ENCODE peak calls at places on chromosome 16, in four cellular contexts. One of them, this sample, is unnamed.

GRCh38 chr16:15950167-15950854 is 895 bp downstream of the ABCC1 start:
- DNase-seq in transverse colon: peak; percentile 36
- DNase-seq in kidney: no peak
- DNase-seq in AG10803: peak; percentile 63
- DNase-seq in this sample: peak; percentile 44

GRCh38 chr16:28478511-28479180 is 6.5 kb upstream of the NPIPB7 start:
- DNase-seq in transverse colon: no peak
- DNase-seq in kidney: peak; percentile 64
- DNase-seq in AG10803: no peak
- DNase-seq in this sample: no peak

GRCh38 chr16:18853694-18854093 is 52.3 kb upstream of the ARL6IP1 start:
- DNase-seq in transverse colon: no peak
- DNase-seq in kidney: no peak
- DNase-seq in AG10803: peak; percentile 32
- DNase-seq in this sample: no peak

GRCh38 chr16:711548-712320 is 3.2 kb upstream of the METRN start:
- DNase-seq in transverse colon: peak; percentile 85
- DNase-seq in kidney: peak; percentile 93
- DNase-seq in AG10803: peak; percentile 52
- DNase-seq in this sample: peak; percentile 50

GRCh38 chr16:30805370-30806169 is 18.6 kb upstream of the ZNF629 start:
- DNase-seq in transverse colon: peak; percentile 90
- DNase-seq in kidney: peak; percentile 96
- DNase-seq in AG10803: peak; percentile 81
- DNase-seq in this sample: peak; percentile 79

GRCh38 chr16:59604331-59604730 is 870.2 kb upstream of the GOT2 start:
- DNase-seq in transverse colon: no peak
- DNase-seq in kidney: no peak
- DNase-seq in AG10803: peak; percentile 59
- DNase-seq in this sample: no peak

GRCh38 chr16:87259431-87259830 is 57.8 kb downstream of the C16orf95 start:
- DNase-seq in transverse colon: no peak
- DNase-seq in kidney: no peak
- DNase-seq in AG10803: no peak
- DNase-seq in this sample: no peak

GRCh38 chr16:29943846-29944669 is 17.8 kb upstream of the TMEM219 start:
- DNase-seq in transverse colon: peak; percentile 79
- DNase-seq in kidney: no peak
- DNase-seq in AG10803: peak; percentile 98
- DNase-seq in this sample: peak; percentile 98

GRCh38 chr16:15427648-15428239 is 6.6 kb upstream of the BMERB1 start:
- DNase-seq in transverse colon: peak; percentile 55
- DNase-seq in kidney: peak; percentile 86
- DNase-seq in AG10803: peak; percentile 84
- DNase-seq in this sample: peak; percentile 82

GRCh38 chr16:66275795-66276428 is 90.6 kb upstream of the CDH5 start:
- DNase-seq in transverse colon: peak; percentile 49
- DNase-seq in kidney: no peak
- DNase-seq in AG10803: peak; percentile 71
- DNase-seq in this sample: peak; percentile 77

GRCh38 chr16:66273036-66273435 is 93.5 kb upstream of the CDH5 start:
- DNase-seq in transverse colon: no peak
- DNase-seq in kidney: no peak
- DNase-seq in AG10803: no peak
- DNase-seq in this sample: no peak

GRCh38 chr16:66272461-66272860 is 94.0 kb upstream of the CDH5 start:
- DNase-seq in transverse colon: no peak
- DNase-seq in kidney: no peak
- DNase-seq in AG10803: no peak
- DNase-seq in this sample: no peak

GRCh38 chr16:66274335-66275110 is 92.0 kb upstream of the CDH5 start:
- DNase-seq in transverse colon: no peak
- DNase-seq in kidney: no peak
- DNase-seq in AG10803: peak; percentile 38
- DNase-seq in this sample: peak; percentile 30

DNA sequence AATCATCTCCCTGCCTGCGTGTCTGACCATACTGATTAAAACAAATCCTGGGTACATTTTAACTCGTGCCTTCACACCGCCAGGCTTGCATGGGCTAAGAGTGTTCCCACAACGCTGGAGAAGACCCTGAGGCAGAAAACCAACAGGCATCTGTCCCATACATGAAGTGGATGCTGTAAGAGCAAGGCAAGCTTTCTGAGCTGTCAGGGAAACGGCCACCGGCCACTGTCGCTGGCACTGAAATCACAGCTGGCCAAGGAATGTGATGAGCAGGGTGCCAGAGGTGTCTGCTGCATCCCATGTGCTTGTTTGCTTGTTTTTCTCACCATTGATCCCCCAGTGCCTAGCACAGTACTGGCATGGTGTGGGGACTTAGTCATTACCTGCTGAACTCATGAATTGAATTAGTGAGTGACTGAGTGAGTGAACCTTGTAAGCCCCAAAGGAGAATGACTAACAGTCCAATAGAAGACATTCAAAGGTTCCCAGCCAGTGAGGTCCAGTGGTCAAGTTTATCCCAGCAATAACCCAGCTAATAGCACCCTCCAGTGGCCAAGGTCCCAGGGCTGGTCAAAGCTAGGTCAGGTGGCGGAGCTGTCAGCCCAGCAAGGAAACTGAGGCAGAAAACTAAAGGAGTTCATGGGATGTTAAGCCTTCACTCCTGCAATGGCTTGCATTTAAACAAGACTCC is 92.7 kb upstream of the CDH5 start:
- DNase-seq in transverse colon: no peak
- DNase-seq in kidney: no peak
- DNase-seq in AG10803: peak; percentile 53
- DNase-seq in this sample: peak; percentile 45
- TF ChIP-seq CTCF in transverse colon: no peak
- TF ChIP-seq CTCF in kidney: no peak
- TF ChIP-seq CTCF in AG10803: peak; percentile 50
- TF ChIP-seq CTCF in this sample: peak; percentile 55

GRCh38 chr16:85825326-85825725 is 25.8 kb downstream of the COX4I1 start:
- DNase-seq in transverse colon: no peak
- DNase-seq in kidney: peak; percentile 26
- DNase-seq in AG10803: no peak
- DNase-seq in this sample: no peak
- TF ChIP-seq CTCF in transverse colon: no peak
- TF ChIP-seq CTCF in kidney: no peak
- TF ChIP-seq CTCF in AG10803: no peak
- TF ChIP-seq CTCF in this sample: peak; percentile 6

DNA sequence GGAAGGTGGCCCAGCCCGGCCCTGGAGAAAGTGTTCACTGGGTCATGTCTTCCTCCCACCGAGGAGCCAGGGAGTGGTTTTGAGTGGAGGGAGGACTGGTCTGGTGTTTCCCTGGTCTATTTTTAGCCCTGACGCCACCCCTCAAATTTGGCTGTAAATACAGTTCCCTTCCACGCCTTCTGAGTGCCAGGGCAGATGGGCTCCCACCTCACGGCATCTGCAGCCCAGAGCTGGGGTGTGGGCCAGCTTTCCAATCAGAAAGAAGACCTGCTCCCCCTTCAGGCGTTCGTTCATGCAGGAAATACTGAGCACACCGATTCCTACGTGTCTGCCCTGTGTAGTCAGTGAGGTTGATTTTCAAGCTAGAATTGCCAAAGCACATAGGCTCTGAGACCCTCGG is 53.7 kb downstream of the SNX20 start:
- DNase-seq in transverse colon: peak; percentile 48
- DNase-seq in kidney: peak; percentile 39
- DNase-seq in AG10803: peak; percentile 54
- DNase-seq in this sample: no peak
- TF ChIP-seq CTCF in transverse colon: peak; percentile 12
- TF ChIP-seq CTCF in kidney: no peak
- TF ChIP-seq CTCF in AG10803: peak; percentile 58
- TF ChIP-seq CTCF in this sample: peak; percentile 35

DNA sequence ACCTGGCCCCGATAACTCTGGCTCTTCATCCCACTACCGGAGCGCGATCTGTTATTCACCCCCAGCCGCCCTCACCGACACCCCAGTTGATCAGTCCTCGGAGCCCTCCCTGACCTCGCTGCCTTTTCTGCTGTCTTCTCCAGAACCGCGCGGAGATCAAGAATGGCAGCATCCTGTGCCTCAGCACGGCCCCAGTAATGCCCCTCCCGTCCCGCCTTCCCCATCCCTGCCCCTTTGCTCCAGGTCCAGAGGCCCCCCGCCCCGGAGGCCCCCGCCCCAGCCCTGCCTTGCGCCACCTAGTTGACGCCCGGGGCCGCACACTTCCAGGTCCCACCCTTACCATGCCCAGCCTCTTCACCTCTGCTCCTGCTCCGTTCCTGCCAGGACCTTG is 872 bp downstream of the ELMO3 start:
- DNase-seq in transverse colon: peak; percentile 63
- DNase-seq in kidney: no peak
- DNase-seq in AG10803: no peak
- DNase-seq in this sample: no peak
- TF ChIP-seq CTCF in transverse colon: no peak
- TF ChIP-seq CTCF in kidney: no peak
- TF ChIP-seq CTCF in AG10803: no peak
- TF ChIP-seq CTCF in this sample: no peak

GRCh38 chr16:64962786-64963185 is 159.1 kb downstream of the CDH11 start:
- DNase-seq in transverse colon: no peak
- DNase-seq in kidney: no peak
- DNase-seq in AG10803: peak; percentile 22
- DNase-seq in this sample: no peak
- TF ChIP-seq CTCF in transverse colon: no peak
- TF ChIP-seq CTCF in kidney: no peak
- TF ChIP-seq CTCF in AG10803: no peak
- TF ChIP-seq CTCF in this sample: no peak

GRCh38 chr16:85014311-85014710 is 3.0 kb upstream of the ZDHHC7 start:
- DNase-seq in transverse colon: no peak
- DNase-seq in kidney: no peak
- DNase-seq in AG10803: no peak
- DNase-seq in this sample: no peak
- TF ChIP-seq CTCF in transverse colon: no peak
- TF ChIP-seq CTCF in kidney: no peak
- TF ChIP-seq CTCF in AG10803: no peak
- TF ChIP-seq CTCF in this sample: no peak

DNA sequence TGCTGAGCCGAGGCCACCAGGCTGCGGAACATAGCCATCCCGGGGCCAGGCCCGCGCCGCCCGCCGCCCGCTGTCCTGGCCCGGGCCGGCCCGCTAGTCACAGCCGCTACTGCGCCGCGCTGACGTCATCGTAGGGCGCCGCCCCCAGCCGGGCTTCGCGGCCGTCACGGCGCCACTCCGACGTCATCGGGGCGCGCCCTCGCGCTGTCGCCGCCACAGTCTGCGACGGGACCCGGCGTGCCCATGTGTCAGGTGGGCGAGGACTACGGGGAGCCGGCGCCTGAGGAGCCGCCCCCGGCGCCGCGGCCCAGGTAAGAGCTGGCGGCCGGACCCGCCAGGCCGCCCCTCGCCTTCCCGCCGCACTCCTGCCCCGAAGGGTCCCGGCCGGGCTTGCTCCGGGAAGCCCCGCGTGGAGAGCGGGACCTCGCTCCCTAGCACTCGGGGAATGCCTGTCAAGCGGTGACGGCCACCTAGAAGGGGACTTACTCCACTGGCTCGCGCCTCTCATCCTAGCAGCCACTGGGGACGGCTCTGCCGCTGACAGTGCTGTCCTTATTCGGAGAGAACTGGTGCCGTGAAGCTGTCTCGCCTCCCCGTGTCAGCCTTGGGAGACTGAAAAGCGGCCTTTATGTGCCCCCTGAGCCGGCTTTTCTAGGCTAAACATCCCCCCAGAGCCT is at the start of the genes CTU2 and RNF166:
- DNase-seq in transverse colon: peak; percentile 93
- DNase-seq in kidney: peak; percentile 97
- DNase-seq in AG10803: peak; percentile 79
- DNase-seq in this sample: peak; percentile 78
- TF ChIP-seq CTCF in transverse colon: no peak
- TF ChIP-seq CTCF in kidney: peak; percentile 15
- TF ChIP-seq CTCF in AG10803: no peak
- TF ChIP-seq CTCF in this sample: no peak

This sample was measured in astrocyte of the spinal cord.